ENCODE peak calls at places on chromosome 17, in eight cellular contexts. W, V, Q, H, T, Y, K and X are unnamed samples.

GRCh38 chr17:7250655-7251329 is 742 bp downstream of the CTDNEP1 start:
- DNase-seq in K (no peak), W (no peak), V (no peak), T (no peak), Q (no peak), H (no peak), Y (no peak), X (no peak)

GRCh38 chr17:72616457-72616856 is 476.0 kb downstream of the SLC39A11 start:
- DNase-seq in W (no peak), H (no peak), K (no peak), Q (no peak), V (no peak), Y (no peak), T (no peak), X (no peak)

GRCh38 chr17:7852262-7852670 is 2.6 kb upstream of the TMEM88 start:
- DNase-seq in W (peak), K (no peak), T (no peak), Q (no peak), H (no peak), Y (no peak), V (no peak), X (no peak)

GRCh38 chr17:66625321-66625767 is 209.6 kb upstream of the CACNG5 start:
- DNase-seq in W (no peak), K (no peak), V (no peak), Q (no peak), T (no peak), Y (peak), H (peak), X (no peak)

GRCh38 chr17:78839762-78840529 is 668 bp downstream of the USP36 start:
- DNase-seq in H (peak), Q (peak), W (no peak), K (no peak), V (peak), T (peak), Y (peak), X (no peak)

GRCh38 chr17:4110152-4110551 is 32.7 kb downstream of the ZZEF1 start:
- DNase-seq in H (peak), K (no peak), Q (no peak), Y (peak), V (no peak), T (no peak), W (no peak), X (no peak)

GRCh38 chr17:1546292-1546922 is 16.2 kb downstream of the PITPNA start:
- DNase-seq in T (no peak), H (no peak), K (no peak), Y (no peak), Q (no peak), V (no peak), W (no peak), X (no peak)

GRCh38 chr17:9228408-9229159 is 207.3 kb downstream of the NTN1 start:
- DNase-seq in W (no peak), T (no peak), H (peak), Y (no peak), V (no peak), K (no peak), Q (peak), X (no peak)

GRCh38 chr17:51505450-51505849 is 245.1 kb downstream of the UTP18 start:
- DNase-seq in K (no peak), Y (no peak), T (peak), V (no peak), W (no peak), Q (no peak), H (no peak), X (no peak)

GRCh38 chr17:65956814-65957213 is 235.1 kb downstream of the CEP112 start:
- DNase-seq in W (no peak), T (no peak), H (peak), V (no peak), Q (no peak), Y (no peak), K (no peak), X (no peak)

GRCh38 chr17:4768281-4768680 is 3.4 kb upstream of the TM4SF5 start:
- DNase-seq in V (no peak), Y (no peak), T (no peak), Q (no peak), H (no peak), K (no peak), W (no peak), X (no peak)

GRCh38 chr17:72614476-72614870 is 478.0 kb downstream of the SLC39A11 start:
- DNase-seq in K (no peak), H (no peak), T (no peak), V (no peak), W (no peak), Y (no peak), Q (no peak), X (no peak)

GRCh38 chr17:72619976-72620650 is 472.4 kb downstream of the SLC39A11 start:
- DNase-seq in V (no peak), K (no peak), W (no peak), Q (no peak), T (no peak), H (no peak), Y (no peak), X (no peak)

GRCh38 chr17:50511058-50511457 is 2.8 kb downstream of the MYCBPAP start:
- DNase-seq in Y (no peak), V (no peak), T (no peak), W (peak), Q (no peak), K (peak), H (peak), X (no peak)

GRCh38 chr17:37818689-37819088 is 73.8 kb upstream of the HNF1B start:
- DNase-seq in H (peak), T (peak), K (no peak), Q (no peak), V (no peak), Y (no peak), W (no peak), X (no peak)

GRCh38 chr17:39196820-39197331 is 593 bp downstream of the CACNB1 start:
- DNase-seq in H (no peak), V (peak), W (peak), T (no peak), Y (peak), K (no peak), Q (no peak), X (peak)

GRCh38 chr17:44083250-44083849 is 12.8 kb downstream of the G6PC3 start:
- DNase-seq in V (no peak), K (no peak), Q (no peak), T (no peak), H (no peak), Y (peak), W (no peak), X (no peak)

GRCh38 chr17:62628845-62629555 is 1.5 kb downstream of the MRC2 start:
- DNase-seq in Y (no peak), V (peak), W (peak), Q (peak), H (peak), K (no peak), T (no peak), X (no peak)

GRCh38 chr17:10718547-10718946 is 11.3 kb downstream of the TMEM220 start:
- DNase-seq in K (no peak), V (no peak), Y (no peak), W (no peak), T (no peak), H (no peak), Q (no peak), X (no peak)

GRCh38 chr17:823501-823902 is 41.3 kb downstream of the MRM3 start:
- DNase-seq in V (no peak), T (no peak), Q (no peak), Y (no peak), H (no peak), K (no peak), W (no peak), X (no peak)

GRCh38 chr17:8056232-8056975 is 17.5 kb downstream of the ALOX15B start:
- DNase-seq in W (no peak), K (peak), T (peak), Q (no peak), Y (no peak), H (peak), V (peak), X (peak)

GRCh38 chr17:26731005-26731921 is 562.7 kb upstream of the WSB1 start:
- DNase-seq in Y (no peak), W (no peak), V (no peak), T (no peak), K (peak), H (no peak), Q (no peak), X (no peak)

GRCh38 chr17:43721537-43722268 is 36.9 kb downstream of the SOST start:
- DNase-seq in Y (no peak), V (no peak), K (no peak), Q (no peak), T (no peak), W (no peak), H (peak), X (no peak)

GRCh38 chr17:49459401-49459984 is 35.6 kb upstream of the NGFR start:
- DNase-seq in Q (no peak), W (no peak), Y (no peak), V (no peak), K (no peak), T (no peak), H (no peak), X (no peak)

GRCh38 chr17:82384730-82385429 is 13.3 kb downstream of the UTS2R start:
- DNase-seq in T (peak), Q (peak), H (peak), K (no peak), W (no peak), Y (peak), V (peak), X (peak)

GRCh38 chr17:14311979-14312378 is 11.1 kb downstream of the HS3ST3B1 start:
- DNase-seq in T (no peak), V (no peak), K (no peak), H (no peak), W (no peak), Y (no peak), Q (peak), X (no peak)

GRCh38 chr17:72782985-72783701 is 309.3 kb downstream of the SLC39A11 start:
- DNase-seq in W (no peak), V (no peak), T (no peak), K (no peak), Q (no peak), H (no peak), Y (no peak), X (no peak)

GRCh38 chr17:32623196-32623595 is 136.4 kb downstream of the CDK5R1 start:
- DNase-seq in Q (no peak), T (no peak), V (no peak), H (no peak), K (no peak), Y (no peak), W (no peak), X (no peak)

GRCh38 chr17:17204041-17204591 is 2.0 kb downstream of the PLD6 start:
- DNase-seq in T (peak), H (no peak), K (no peak), W (no peak), Y (no peak), V (no peak), Q (peak), X (no peak)

GRCh38 chr17:59513934-59514841 is 51.2 kb upstream of the DHX40 start:
- DNase-seq in W (peak), V (peak), H (peak), T (peak), Q (peak), Y (peak), K (peak), X (peak)

GRCh38 chr17:8118769-8119574 is 658 bp upstream of the ALOXE3 start:
- DNase-seq in V (peak), Q (peak), K (peak), H (peak), Y (peak), W (peak), T (peak), X (peak)

GRCh38 chr17:64155751-64156544 is 26.0 kb upstream of the ERN1 start:
- DNase-seq in W (no peak), V (peak), K (peak), T (peak), Q (peak), Y (no peak), H (peak), X (peak)
- TF ChIP-seq POLR2A in W (no peak), V (no peak), K (no peak), T (no peak), Q (no peak), Y (no peak), H (no peak), X (peak)

GRCh38 chr17:80034977-80035686 is 540 bp downstream of the TBC1D16 start:
- DNase-seq in K (peak), Y (no peak), V (no peak), Q (no peak), H (peak), W (peak), T (peak), X (no peak)

GRCh38 chr17:80036715-80037477 is 454 bp downstream of the CCDC40 start:
- DNase-seq in Q (no peak), W (no peak), K (peak), Y (peak), V (peak), T (peak), H (no peak), X (peak)

GRCh38 chr17:80035687-80035936 is at the start of gene TBC1D16:
- DNase-seq in W (no peak), K (no peak), Q (no peak), Y (no peak), T (no peak), H (no peak), V (no peak), X (no peak)

GRCh38 chr17:80034654-80034976 is 1.1 kb downstream of the TBC1D16 start:
- DNase-seq in H (no peak), T (no peak), K (no peak), Y (no peak), Q (no peak), W (no peak), V (no peak), X (no peak)

GRCh38 chr17:80035937-80036714 is at the start of gene CCDC40:
- DNase-seq in T (peak), Q (peak), V (peak), W (peak), K (peak), H (peak), Y (peak), X (peak)
- TF ChIP-seq POLR2A in T (peak), Q (no peak), V (no peak), W (peak), K (no peak), H (peak), Y (peak), X (peak)

GRCh38 chr17:41393294-41393693 is 4.1 kb downstream of the KRT31 start:
- DNase-seq in H (no peak), W (no peak), Y (no peak), K (no peak), V (no peak), Q (peak), T (no peak), X (no peak)

GRCh38 chr17:41392278-41392677 is 5.1 kb downstream of the KRT31 start:
- DNase-seq in W (no peak), Q (no peak), T (no peak), V (no peak), Y (no peak), K (no peak), H (peak), X (no peak)

GRCh38 chr17:41393826-41394225 is 3.6 kb downstream of the KRT31 start:
- DNase-seq in H (no peak), V (no peak), W (no peak), K (no peak), Y (no peak), T (no peak), Q (no peak), X (no peak)

GRCh38 chr17:41391535-41391934 is 5.9 kb downstream of the KRT31 start:
- DNase-seq in W (no peak), K (no peak), T (no peak), Q (no peak), V (no peak), H (no peak), Y (no peak), X (no peak)

GRCh38 chr17:41390411-41390938 is 6.9 kb downstream of the KRT31 start:
- DNase-seq in H (no peak), K (no peak), T (no peak), V (no peak), Y (no peak), W (no peak), Q (no peak), X (no peak)
- TF ChIP-seq POLR2A in H (no peak), K (no peak), T (no peak), V (no peak), Y (no peak), W (no peak), Q (no peak), X (no peak)

GRCh38 chr17:77475012-77475976 is 334.5 kb downstream of the SEC14L1 start:
- DNase-seq in Q (no peak), K (no peak), W (no peak), V (no peak), Y (no peak), H (peak), T (no peak), X (no peak)
- TF ChIP-seq POLR2A in Q (no peak), K (no peak), W (no peak), V (no peak), Y (no peak), H (peak), T (no peak), X (no peak)